ENCODE peak calls at places on chromosomes 2 and 18, in eight cellular contexts. One of them, this sample, is unnamed.

GRCh38 chr2:71223767-71224333 is 3.1 kb downstream of the PAIP2B start:
- DNase-seq in IMR-90: peak; percentile 16
- DNase-seq in NCI-H1105: peak; percentile 2
- DNase-seq in osteoblast: no peak
- DNase-seq in activated CD4-positive, alpha-beta T cell treated with anti-CD3 and anti-CD28 coated beads, Interleukin-2, amount 10 ng/mL, durations not matched to agents 7 days and 5 days: no peak
- DNase-seq in glutamatergic neuron: peak; percentile 81
- DNase-seq in caudate nucleus: peak; percentile 22
- DNase-seq in H4: peak; percentile 27
- DNase-seq in this sample: no peak

GRCh38 chr2:31785876-31786275 is 205.1 kb upstream of the SRD5A2 start:
- DNase-seq in IMR-90: no peak
- DNase-seq in NCI-H1105: no peak
- DNase-seq in osteoblast: no peak
- DNase-seq in activated CD4-positive, alpha-beta T cell treated with anti-CD3 and anti-CD28 coated beads, Interleukin-2, amount 10 ng/mL, durations not matched to agents 7 days and 5 days: no peak
- DNase-seq in glutamatergic neuron: no peak
- DNase-seq in caudate nucleus: no peak
- DNase-seq in H4: no peak
- DNase-seq in this sample: no peak

GRCh38 chr18:1840878-1841277 is 730.4 kb downstream of the METTL4 start:
- DNase-seq in IMR-90: no peak
- DNase-seq in NCI-H1105: no peak
- DNase-seq in osteoblast: no peak
- DNase-seq in activated CD4-positive, alpha-beta T cell treated with anti-CD3 and anti-CD28 coated beads, Interleukin-2, amount 10 ng/mL, durations not matched to agents 7 days and 5 days: no peak
- DNase-seq in glutamatergic neuron: no peak
- DNase-seq in caudate nucleus: no peak
- DNase-seq in H4: no peak
- DNase-seq in this sample: no peak

GRCh38 chr2:55231546-55232083 is 478 bp downstream of the CLHC1 start:
- DNase-seq in IMR-90: peak; percentile 10
- DNase-seq in NCI-H1105: peak; percentile 3
- DNase-seq in osteoblast: no peak
- DNase-seq in activated CD4-positive, alpha-beta T cell treated with anti-CD3 and anti-CD28 coated beads, Interleukin-2, amount 10 ng/mL, durations not matched to agents 7 days and 5 days: no peak
- DNase-seq in glutamatergic neuron: peak; percentile 22
- DNase-seq in caudate nucleus: no peak
- DNase-seq in H4: no peak
- DNase-seq in this sample: no peak

GRCh38 chr2:8580316-8581047 is 101.4 kb upstream of the ID2 start:
- DNase-seq in IMR-90: no peak
- DNase-seq in NCI-H1105: no peak
- DNase-seq in osteoblast: peak; percentile 65
- DNase-seq in activated CD4-positive, alpha-beta T cell treated with anti-CD3 and anti-CD28 coated beads, Interleukin-2, amount 10 ng/mL, durations not matched to agents 7 days and 5 days: no peak
- DNase-seq in glutamatergic neuron: no peak
- DNase-seq in caudate nucleus: no peak
- DNase-seq in H4: no peak
- DNase-seq in this sample: no peak

GRCh38 chr2:176484838-176485237 is 215.6 kb downstream of the MTX2 start:
- DNase-seq in IMR-90: no peak
- DNase-seq in NCI-H1105: no peak
- DNase-seq in osteoblast: peak; percentile 70
- DNase-seq in activated CD4-positive, alpha-beta T cell treated with anti-CD3 and anti-CD28 coated beads, Interleukin-2, amount 10 ng/mL, durations not matched to agents 7 days and 5 days: no peak
- DNase-seq in glutamatergic neuron: no peak
- DNase-seq in caudate nucleus: no peak
- DNase-seq in H4: no peak
- DNase-seq in this sample: no peak

GRCh38 chr2:190596998-190597397 is 51.9 kb upstream of the NAB1 start:
- DNase-seq in IMR-90: no peak
- DNase-seq in NCI-H1105: no peak
- DNase-seq in osteoblast: no peak
- DNase-seq in activated CD4-positive, alpha-beta T cell treated with anti-CD3 and anti-CD28 coated beads, Interleukin-2, amount 10 ng/mL, durations not matched to agents 7 days and 5 days: no peak
- DNase-seq in glutamatergic neuron: peak; percentile 29
- DNase-seq in caudate nucleus: no peak
- DNase-seq in H4: no peak
- DNase-seq in this sample: no peak

GRCh38 chr18:68948622-68949021 is 150.7 kb downstream of the CCDC102B start:
- DNase-seq in IMR-90: no peak
- DNase-seq in NCI-H1105: no peak
- DNase-seq in osteoblast: no peak
- DNase-seq in activated CD4-positive, alpha-beta T cell treated with anti-CD3 and anti-CD28 coated beads, Interleukin-2, amount 10 ng/mL, durations not matched to agents 7 days and 5 days: no peak
- DNase-seq in glutamatergic neuron: no peak
- DNase-seq in caudate nucleus: no peak
- DNase-seq in H4: no peak
- DNase-seq in this sample: no peak

GRCh38 chr2:70450641-70451250 is 102.9 kb downstream of the TGFA start:
- DNase-seq in IMR-90: no peak
- DNase-seq in NCI-H1105: no peak
- DNase-seq in osteoblast: no peak
- DNase-seq in activated CD4-positive, alpha-beta T cell treated with anti-CD3 and anti-CD28 coated beads, Interleukin-2, amount 10 ng/mL, durations not matched to agents 7 days and 5 days: no peak
- DNase-seq in glutamatergic neuron: no peak
- DNase-seq in caudate nucleus: no peak
- DNase-seq in H4: no peak
- DNase-seq in this sample: no peak

GRCh38 chr18:29651121-29651675 is 1391.3 kb downstream of the DSC3 start:
- DNase-seq in IMR-90: peak; percentile 53
- DNase-seq in NCI-H1105: no peak
- DNase-seq in osteoblast: no peak
- DNase-seq in activated CD4-positive, alpha-beta T cell treated with anti-CD3 and anti-CD28 coated beads, Interleukin-2, amount 10 ng/mL, durations not matched to agents 7 days and 5 days: no peak
- DNase-seq in glutamatergic neuron: no peak
- DNase-seq in caudate nucleus: no peak
- DNase-seq in H4: peak; percentile 19
- DNase-seq in this sample: no peak

GRCh38 chr2:98704499-98705332 is 26.2 kb downstream of the MGAT4A start:
- DNase-seq in IMR-90: no peak
- DNase-seq in NCI-H1105: no peak
- DNase-seq in osteoblast: no peak
- DNase-seq in activated CD4-positive, alpha-beta T cell treated with anti-CD3 and anti-CD28 coated beads, Interleukin-2, amount 10 ng/mL, durations not matched to agents 7 days and 5 days: no peak
- DNase-seq in glutamatergic neuron: no peak
- DNase-seq in caudate nucleus: no peak
- DNase-seq in H4: no peak
- DNase-seq in this sample: no peak

GRCh38 chr2:70962885-70963878 is 15.2 kb upstream of the ANKRD53 start:
- DNase-seq in IMR-90: no peak
- DNase-seq in NCI-H1105: no peak
- DNase-seq in osteoblast: peak; percentile 11
- DNase-seq in activated CD4-positive, alpha-beta T cell treated with anti-CD3 and anti-CD28 coated beads, Interleukin-2, amount 10 ng/mL, durations not matched to agents 7 days and 5 days: peak; percentile 5
- DNase-seq in glutamatergic neuron: no peak
- DNase-seq in caudate nucleus: no peak
- DNase-seq in H4: no peak
- DNase-seq in this sample: no peak

GRCh38 chr18:36281941-36282340 is 15.6 kb upstream of the FHOD3 start:
- DNase-seq in IMR-90: no peak
- DNase-seq in NCI-H1105: peak; percentile 21
- DNase-seq in osteoblast: no peak
- DNase-seq in activated CD4-positive, alpha-beta T cell treated with anti-CD3 and anti-CD28 coated beads, Interleukin-2, amount 10 ng/mL, durations not matched to agents 7 days and 5 days: no peak
- DNase-seq in glutamatergic neuron: no peak
- DNase-seq in caudate nucleus: no peak
- DNase-seq in H4: no peak
- DNase-seq in this sample: no peak

GRCh38 chr2:230706053-230706498 is 6.6 kb upstream of the CAB39 start:
- DNase-seq in IMR-90: no peak
- DNase-seq in NCI-H1105: no peak
- DNase-seq in osteoblast: no peak
- DNase-seq in activated CD4-positive, alpha-beta T cell treated with anti-CD3 and anti-CD28 coated beads, Interleukin-2, amount 10 ng/mL, durations not matched to agents 7 days and 5 days: no peak
- DNase-seq in glutamatergic neuron: no peak
- DNase-seq in caudate nucleus: no peak
- DNase-seq in H4: no peak
- DNase-seq in this sample: no peak